ENCODE peak calls at places on chromosome 11, in seven cellular contexts. One of them, this sample, is unnamed. For H3K4me1, the result is how much of the 10 kb centered on the place peaks cover.

GRCh38 chr11:38460429-38460828 is 1862.4 kb upstream of the RAG2 start:
- DNase-seq in fibroblast of lung: peak
- DNase-seq in thyroid gland: no peak
- DNase-seq in IMR-90: peak
- DNase-seq in Panc1: no peak
- DNase-seq in upper lobe of right lung: no peak
- DNase-seq in A549: no peak
- DNase-seq in this sample: no peak

GRCh38 chr11:20203836-20204235 is 43.6 kb upstream of the DBX1 start:
- DNase-seq in thyroid gland: no peak
- DNase-seq in Panc1: no peak
- DNase-seq in IMR-90: no peak
- DNase-seq in fibroblast of lung: no peak
- DNase-seq in A549: no peak
- DNase-seq in upper lobe of right lung: no peak
- DNase-seq in this sample: no peak

GRCh38 chr11:122743949-122744876 is 88.7 kb downstream of the UBASH3B start:
- DNase-seq in A549: no peak
- DNase-seq in IMR-90: no peak
- DNase-seq in Panc1: no peak
- DNase-seq in thyroid gland: no peak
- DNase-seq in fibroblast of lung: no peak
- DNase-seq in upper lobe of right lung: no peak
- DNase-seq in this sample: peak

GRCh38 chr11:119316017-119316728 is 757 bp downstream of the MCAM start:
- DNase-seq in thyroid gland: peak
- DNase-seq in Panc1: no peak
- DNase-seq in upper lobe of right lung: peak
- DNase-seq in fibroblast of lung: peak
- DNase-seq in IMR-90: no peak
- DNase-seq in A549: no peak
- DNase-seq in this sample: no peak

GRCh38 chr11:44709281-44709562 is 17.5 kb upstream of the TSPAN18 start:
- DNase-seq in thyroid gland: no peak
- DNase-seq in IMR-90: no peak
- DNase-seq in fibroblast of lung: no peak
- DNase-seq in upper lobe of right lung: no peak
- DNase-seq in A549: no peak
- DNase-seq in Panc1: no peak
- DNase-seq in this sample: peak

GRCh38 chr11:43894546-43894945 is 13.9 kb downstream of the ALKBH3 start:
- DNase-seq in fibroblast of lung: no peak
- DNase-seq in Panc1: no peak
- DNase-seq in IMR-90: no peak
- DNase-seq in A549: no peak
- DNase-seq in thyroid gland: no peak
- DNase-seq in upper lobe of right lung: no peak
- DNase-seq in this sample: no peak

GRCh38 chr11:130115218-130115617 is 44.4 kb upstream of the ST14 start:
- DNase-seq in fibroblast of lung: peak
- DNase-seq in IMR-90: peak
- DNase-seq in thyroid gland: peak
- DNase-seq in A549: no peak
- DNase-seq in Panc1: no peak
- DNase-seq in upper lobe of right lung: no peak
- DNase-seq in this sample: no peak

GRCh38 chr11:47056261-47056915 is 119.8 kb downstream of the CSTPP1 start:
- DNase-seq in Panc1: no peak
- DNase-seq in upper lobe of right lung: no peak
- DNase-seq in IMR-90: peak
- DNase-seq in fibroblast of lung: peak
- DNase-seq in thyroid gland: no peak
- DNase-seq in A549: no peak
- DNase-seq in this sample: no peak

GRCh38 chr11:11071483-11071882 is 213.6 kb upstream of the ZBED5 start:
- DNase-seq in A549: no peak
- DNase-seq in IMR-90: no peak
- DNase-seq in thyroid gland: no peak
- DNase-seq in upper lobe of right lung: no peak
- DNase-seq in Panc1: no peak
- DNase-seq in fibroblast of lung: no peak
- DNase-seq in this sample: no peak

GRCh38 chr11:116042125-116042524 is 537.9 kb upstream of the CADM1 start:
- DNase-seq in upper lobe of right lung: no peak
- DNase-seq in A549: no peak
- DNase-seq in thyroid gland: no peak
- DNase-seq in Panc1: no peak
- DNase-seq in IMR-90: no peak
- DNase-seq in fibroblast of lung: no peak
- DNase-seq in this sample: no peak

GRCh38 chr11:17722000-17722643 is 2.8 kb downstream of the MYOD1 start:
- DNase-seq in IMR-90: peak
- DNase-seq in thyroid gland: no peak
- DNase-seq in Panc1: no peak
- DNase-seq in fibroblast of lung: peak
- DNase-seq in upper lobe of right lung: no peak
- DNase-seq in A549: peak
- DNase-seq in this sample: no peak

GRCh38 chr11:31913985-31914384 is 102.9 kb upstream of the PAX6 start:
- DNase-seq in upper lobe of right lung: no peak
- DNase-seq in A549: no peak
- DNase-seq in IMR-90: no peak
- DNase-seq in fibroblast of lung: peak
- DNase-seq in Panc1: no peak
- DNase-seq in thyroid gland: no peak
- DNase-seq in this sample: no peak

GRCh38 chr11:130732476-130732875 is 183.8 kb downstream of the SNX19 start:
- DNase-seq in upper lobe of right lung: no peak
- DNase-seq in Panc1: no peak
- DNase-seq in IMR-90: peak
- DNase-seq in fibroblast of lung: no peak
- DNase-seq in A549: no peak
- DNase-seq in thyroid gland: no peak
- DNase-seq in this sample: no peak

GRCh38 chr11:10728779-10729472 is 22.1 kb upstream of the CTR9 start:
- DNase-seq in IMR-90: peak
- DNase-seq in fibroblast of lung: no peak
- DNase-seq in thyroid gland: no peak
- DNase-seq in A549: no peak
- DNase-seq in upper lobe of right lung: no peak
- DNase-seq in Panc1: no peak
- DNase-seq in this sample: no peak

GRCh38 chr11:47850337-47850736 is 2.2 kb upstream of the NUP160 start:
- DNase-seq in A549: no peak
- DNase-seq in IMR-90: no peak
- DNase-seq in fibroblast of lung: no peak
- DNase-seq in upper lobe of right lung: no peak
- DNase-seq in thyroid gland: no peak
- DNase-seq in Panc1: no peak
- DNase-seq in this sample: no peak

GRCh38 chr11:83252266-83252665 is 33.9 kb downstream of the CCDC90B start:
- DNase-seq in fibroblast of lung: no peak
- DNase-seq in thyroid gland: no peak
- DNase-seq in upper lobe of right lung: no peak
- DNase-seq in Panc1: no peak
- DNase-seq in A549: no peak
- DNase-seq in IMR-90: no peak
- DNase-seq in this sample: no peak

GRCh38 chr11:1207451-1208360 is 15.2 kb upstream of the MUC5B start:
- DNase-seq in thyroid gland: peak
- DNase-seq in A549: no peak
- DNase-seq in upper lobe of right lung: peak
- DNase-seq in IMR-90: no peak
- DNase-seq in fibroblast of lung: no peak
- DNase-seq in Panc1: no peak
- DNase-seq in this sample: peak

GRCh38 chr11:47156333-47156732 is 20.3 kb downstream of the ARFGAP2 start:
- DNase-seq in thyroid gland: no peak
- DNase-seq in A549: no peak
- DNase-seq in fibroblast of lung: peak
- DNase-seq in upper lobe of right lung: no peak
- DNase-seq in IMR-90: peak
- DNase-seq in Panc1: no peak
- DNase-seq in this sample: no peak

GRCh38 chr11:75740681-75741080 is 23.0 kb downstream of the MOGAT2 start:
- DNase-seq in IMR-90: no peak
- DNase-seq in thyroid gland: no peak
- DNase-seq in A549: no peak
- DNase-seq in upper lobe of right lung: no peak
- DNase-seq in fibroblast of lung: no peak
- DNase-seq in Panc1: no peak
- DNase-seq in this sample: no peak
- TF ChIP-seq CTCF in IMR-90: no peak
- TF ChIP-seq CTCF in thyroid gland: no peak
- TF ChIP-seq CTCF in A549: no peak
- TF ChIP-seq CTCF in upper lobe of right lung: no peak
- TF ChIP-seq CTCF in fibroblast of lung: peak
- TF ChIP-seq CTCF in Panc1: no peak
- TF ChIP-seq CTCF in this sample: no peak

DNA sequence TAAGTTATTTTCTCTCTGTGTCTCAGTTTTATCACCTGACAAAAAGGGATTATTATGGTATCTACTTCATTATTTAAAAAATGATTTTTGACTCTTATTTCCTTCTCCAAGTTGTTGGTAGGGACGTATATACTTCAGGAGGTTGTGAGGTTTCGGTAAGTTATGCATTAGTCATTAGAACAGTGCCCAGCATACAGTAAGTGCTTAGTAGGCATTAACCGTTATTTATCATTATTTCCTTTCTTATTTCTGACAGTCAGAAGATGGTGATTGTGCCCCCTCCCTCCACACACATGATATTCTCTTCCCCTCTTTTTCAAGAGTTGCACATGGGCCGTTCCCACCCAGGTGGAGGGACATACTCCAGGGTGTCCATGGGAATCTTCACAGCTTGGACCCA is 36.1 kb downstream of the SLCO2B1 start:
- DNase-seq in thyroid gland: no peak
- DNase-seq in A549: no peak
- DNase-seq in upper lobe of right lung: no peak
- DNase-seq in fibroblast of lung: no peak
- DNase-seq in Panc1: no peak
- DNase-seq in IMR-90: no peak
- DNase-seq in this sample: no peak
- H3K4me1 ChIP-seq in thyroid gland: under half
- H3K4me1 ChIP-seq in A549: under half
- H3K4me1 ChIP-seq in upper lobe of right lung: under half
- H3K4me1 ChIP-seq in fibroblast of lung: under half
- H3K4me1 ChIP-seq in Panc1: under half
- H3K4me1 ChIP-seq in IMR-90: under half
- H3K4me1 ChIP-seq in this sample: under half

GRCh38 chr11:58060535-58060934 is 29.8 kb downstream of the OR6Q1 start:
- DNase-seq in Panc1: no peak
- DNase-seq in thyroid gland: no peak
- DNase-seq in A549: no peak
- DNase-seq in upper lobe of right lung: no peak
- DNase-seq in fibroblast of lung: peak
- DNase-seq in IMR-90: no peak
- DNase-seq in this sample: no peak

GRCh38 chr11:58058276-58059010 is 27.7 kb downstream of the OR6Q1 start:
- DNase-seq in IMR-90: no peak
- DNase-seq in upper lobe of right lung: peak
- DNase-seq in thyroid gland: no peak
- DNase-seq in A549: no peak
- DNase-seq in Panc1: no peak
- DNase-seq in fibroblast of lung: no peak
- DNase-seq in this sample: no peak

GRCh38 chr11:58061813-58062212 is 31.1 kb downstream of the OR6Q1 start:
- DNase-seq in thyroid gland: no peak
- DNase-seq in A549: no peak
- DNase-seq in fibroblast of lung: peak
- DNase-seq in upper lobe of right lung: no peak
- DNase-seq in IMR-90: peak
- DNase-seq in Panc1: no peak
- DNase-seq in this sample: no peak

GRCh38 chr11:58059011-58059358 is 28.2 kb downstream of the OR6Q1 start:
- DNase-seq in fibroblast of lung: peak
- DNase-seq in thyroid gland: no peak
- DNase-seq in upper lobe of right lung: no peak
- DNase-seq in Panc1: no peak
- DNase-seq in A549: no peak
- DNase-seq in IMR-90: peak
- DNase-seq in this sample: no peak

DNA sequence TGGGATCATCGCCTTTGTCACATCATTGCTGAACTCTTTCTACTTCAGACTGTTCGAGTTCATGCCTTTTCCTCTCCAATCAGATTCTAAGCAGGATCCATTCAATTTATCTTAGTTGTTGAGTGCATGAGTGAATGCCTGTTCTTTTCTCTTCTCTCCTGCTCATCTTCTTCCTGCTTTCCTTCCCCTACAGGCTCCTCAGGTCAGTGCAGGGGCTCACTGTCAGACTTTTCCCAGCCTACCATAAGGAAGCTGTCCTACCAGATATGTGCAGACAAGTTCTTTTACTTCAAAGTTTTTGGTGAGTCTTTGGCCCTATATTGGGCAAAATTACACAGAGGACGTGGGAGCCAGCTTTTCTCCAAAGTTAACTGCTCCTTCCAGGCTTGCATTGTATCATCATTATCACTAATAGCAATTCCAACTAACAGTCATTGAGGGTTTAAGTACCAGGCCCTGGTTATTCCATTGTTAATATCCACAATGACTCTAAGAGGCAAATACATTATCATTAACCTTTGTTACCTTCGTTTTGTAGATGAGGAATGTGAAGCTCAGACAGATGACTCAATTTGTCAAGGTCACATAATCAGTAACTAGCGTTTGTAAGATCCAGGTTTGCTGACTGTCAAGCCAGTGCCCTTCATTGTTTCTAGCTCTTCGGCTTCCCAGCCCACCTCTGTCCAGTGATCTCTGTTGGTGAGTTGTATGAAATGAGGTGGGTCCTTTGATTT is 30.4 kb downstream of the OR6Q1 start:
- DNase-seq in Panc1: no peak
- DNase-seq in IMR-90: peak
- DNase-seq in fibroblast of lung: peak
- DNase-seq in A549: peak
- DNase-seq in thyroid gland: no peak
- DNase-seq in upper lobe of right lung: no peak
- DNase-seq in this sample: no peak
- TF ChIP-seq CTCF in Panc1: no peak
- TF ChIP-seq CTCF in IMR-90: peak
- TF ChIP-seq CTCF in fibroblast of lung: peak
- TF ChIP-seq CTCF in A549: no peak
- TF ChIP-seq CTCF in thyroid gland: no peak
- TF ChIP-seq CTCF in upper lobe of right lung: no peak
- TF ChIP-seq CTCF in this sample: no peak

DNA sequence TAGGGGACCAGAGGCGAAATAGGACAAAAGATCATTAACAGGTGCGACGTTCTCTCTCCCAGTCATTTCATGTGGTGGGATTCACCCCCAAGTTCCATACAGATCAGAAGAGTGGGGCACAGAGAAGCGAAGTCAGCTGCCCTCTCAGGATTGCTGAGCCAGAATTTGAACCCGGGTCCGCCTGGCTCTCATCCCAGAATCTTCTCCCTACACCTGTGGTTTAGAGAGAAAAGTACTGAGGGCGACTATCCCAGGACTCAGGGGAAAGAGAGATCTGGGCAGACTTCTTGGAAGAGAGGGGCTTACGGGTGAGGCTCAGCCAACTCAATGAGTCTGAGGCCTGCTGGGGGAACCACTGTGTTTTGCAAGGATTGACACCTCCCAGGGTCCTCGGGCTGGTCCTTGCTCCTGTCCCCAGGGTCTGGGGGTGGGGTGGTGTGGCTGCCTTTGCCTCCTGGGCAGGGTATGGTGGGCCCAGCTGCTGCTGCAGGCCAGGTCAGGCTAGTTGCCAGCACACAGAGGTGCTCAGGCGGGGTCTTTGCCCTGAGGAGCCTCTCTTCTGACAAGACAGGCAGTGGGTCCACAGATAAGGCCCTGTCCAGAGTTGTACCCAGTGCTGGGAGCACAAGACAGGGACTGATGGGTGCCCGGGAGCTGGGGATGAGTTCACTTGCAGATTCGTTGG is 1.1 kb downstream of the CAPN5 start:
- DNase-seq in A549: no peak
- DNase-seq in Panc1: no peak
- DNase-seq in thyroid gland: no peak
- DNase-seq in fibroblast of lung: no peak
- DNase-seq in upper lobe of right lung: peak
- DNase-seq in IMR-90: no peak
- DNase-seq in this sample: no peak
- H3K4me1 ChIP-seq in A549: under half
- H3K4me1 ChIP-seq in Panc1: under half
- H3K4me1 ChIP-seq in thyroid gland: under half
- H3K4me1 ChIP-seq in fibroblast of lung: under half
- H3K4me1 ChIP-seq in upper lobe of right lung: under half
- H3K4me1 ChIP-seq in IMR-90: under half
- H3K4me1 ChIP-seq in this sample: under half